ENCODE peak calls at places on chromosomes 4 and X, in four cellular contexts. One of them, this sample, is unnamed.

GRCh38 chr4:139841464-139842195 is 176.0 kb downstream of the MGST2 start:
- ATAC-seq in heart right ventricle: peak; percentile 22
- ATAC-seq in gastrocnemius medialis: no peak
- ATAC-seq in T-helper 17 cell: no peak
- ATAC-seq in this sample: no peak

GRCh38 chr4:118331352-118331751 is 21.5 kb downstream of the PRSS12 start:
- ATAC-seq in heart right ventricle: no peak
- ATAC-seq in gastrocnemius medialis: no peak
- ATAC-seq in T-helper 17 cell: no peak
- ATAC-seq in this sample: no peak

GRCh38 chrX:120015145-120016067 is 62.1 kb downstream of the RHOXF2B start:
- ATAC-seq in heart right ventricle: no peak
- ATAC-seq in gastrocnemius medialis: no peak
- ATAC-seq in T-helper 17 cell: peak; percentile 28
- ATAC-seq in this sample: peak; percentile 31

GRCh38 chr4:128847074-128847724 is 37.7 kb downstream of the JADE1 start:
- ATAC-seq in heart right ventricle: no peak
- ATAC-seq in gastrocnemius medialis: peak; percentile 37
- ATAC-seq in T-helper 17 cell: no peak
- ATAC-seq in this sample: no peak

GRCh38 chr4:146033149-146033548 is 94.5 kb upstream of the ZNF827 start:
- ATAC-seq in heart right ventricle: no peak
- ATAC-seq in gastrocnemius medialis: no peak
- ATAC-seq in T-helper 17 cell: no peak
- ATAC-seq in this sample: no peak

GRCh38 chr4:40251366-40251765 is 54.5 kb downstream of the RHOH start:
- ATAC-seq in heart right ventricle: no peak
- ATAC-seq in gastrocnemius medialis: no peak
- ATAC-seq in T-helper 17 cell: no peak
- ATAC-seq in this sample: no peak

GRCh38 chr4:186820371-186820990 is 96.8 kb upstream of the FAT1 start:
- ATAC-seq in heart right ventricle: no peak
- ATAC-seq in gastrocnemius medialis: no peak
- ATAC-seq in T-helper 17 cell: no peak
- ATAC-seq in this sample: no peak

GRCh38 chrX:40012800-40013682 is 84.7 kb downstream of the BCOR start:
- ATAC-seq in heart right ventricle: peak; percentile 72
- ATAC-seq in gastrocnemius medialis: peak; percentile 60
- ATAC-seq in T-helper 17 cell: peak; percentile 52
- ATAC-seq in this sample: peak; percentile 68

GRCh38 chr4:167000141-167000852 is 234.0 kb downstream of the SPOCK3 start:
- ATAC-seq in heart right ventricle: no peak
- ATAC-seq in gastrocnemius medialis: no peak
- ATAC-seq in T-helper 17 cell: no peak
- ATAC-seq in this sample: no peak

GRCh38 chrX:105876658-105877057 is 54.3 kb downstream of the NRK start:
- ATAC-seq in heart right ventricle: no peak
- ATAC-seq in gastrocnemius medialis: no peak
- ATAC-seq in T-helper 17 cell: no peak
- ATAC-seq in this sample: no peak

GRCh38 chrX:18377802-18378201 is 23.3 kb upstream of the SCML2 start:
- ATAC-seq in heart right ventricle: no peak
- ATAC-seq in gastrocnemius medialis: no peak
- ATAC-seq in T-helper 17 cell: peak; percentile 57
- ATAC-seq in this sample: peak; percentile 55

GRCh38 chr4:184861047-184861446 is 35.3 kb upstream of the ACSL1 start:
- ATAC-seq in heart right ventricle: no peak
- ATAC-seq in gastrocnemius medialis: no peak
- ATAC-seq in T-helper 17 cell: no peak
- ATAC-seq in this sample: no peak

GRCh38 chr4:109547394-109547793 is 12.7 kb upstream of the MCUB start:
- ATAC-seq in heart right ventricle: no peak
- ATAC-seq in gastrocnemius medialis: no peak
- ATAC-seq in T-helper 17 cell: no peak
- ATAC-seq in this sample: no peak

GRCh38 chr4:150722908-150723362 is 141.0 kb downstream of the MAB21L2 start:
- ATAC-seq in heart right ventricle: peak; percentile 99
- ATAC-seq in gastrocnemius medialis: peak; percentile 95
- ATAC-seq in T-helper 17 cell: no peak
- ATAC-seq in this sample: peak; percentile 89

GRCh38 chr4:40552536-40552935 is 77.1 kb downstream of the RBM47 start:
- ATAC-seq in heart right ventricle: no peak
- ATAC-seq in gastrocnemius medialis: no peak
- ATAC-seq in T-helper 17 cell: no peak
- ATAC-seq in this sample: no peak

GRCh38 chrX:40832723-40833122 is 97.4 kb upstream of the MED14 start:
- ATAC-seq in heart right ventricle: no peak
- ATAC-seq in gastrocnemius medialis: no peak
- ATAC-seq in T-helper 17 cell: no peak
- ATAC-seq in this sample: no peak

GRCh38 chr4:149441338-149441737 is 374.3 kb downstream of the IQCM start:
- ATAC-seq in heart right ventricle: no peak
- ATAC-seq in gastrocnemius medialis: no peak
- ATAC-seq in T-helper 17 cell: no peak
- ATAC-seq in this sample: no peak

GRCh38 chrX:107753186-107753585 is 22.4 kb downstream of the TSC22D3 start:
- ATAC-seq in heart right ventricle: peak; percentile 32
- ATAC-seq in gastrocnemius medialis: no peak
- ATAC-seq in T-helper 17 cell: no peak
- ATAC-seq in this sample: peak; percentile 33

GRCh38 chrX:102624105-102624504 is 24.8 kb downstream of the ARMCX5 start:
- ATAC-seq in heart right ventricle: peak; percentile 92
- ATAC-seq in gastrocnemius medialis: peak; percentile 24
- ATAC-seq in T-helper 17 cell: no peak
- ATAC-seq in this sample: no peak

GRCh38 chrX:18828832-18829404 is 121.5 kb downstream of the PPEF1 start:
- ATAC-seq in heart right ventricle: no peak
- ATAC-seq in gastrocnemius medialis: no peak
- ATAC-seq in T-helper 17 cell: no peak
- ATAC-seq in this sample: no peak

GRCh38 chrX:9133426-9133825 is 99.5 kb upstream of the FAM9B start:
- ATAC-seq in heart right ventricle: no peak
- ATAC-seq in gastrocnemius medialis: no peak
- ATAC-seq in T-helper 17 cell: no peak
- ATAC-seq in this sample: no peak

GRCh38 chr4:40379248-40379647 is 44.1 kb downstream of the CHRNA9 start:
- ATAC-seq in heart right ventricle: no peak
- ATAC-seq in gastrocnemius medialis: no peak
- ATAC-seq in T-helper 17 cell: no peak
- ATAC-seq in this sample: no peak

GRCh38 chr4:78638324-78639172 is 87.0 kb downstream of the ANXA3 start:
- ATAC-seq in heart right ventricle: no peak
- ATAC-seq in gastrocnemius medialis: no peak
- ATAC-seq in T-helper 17 cell: no peak
- ATAC-seq in this sample: no peak

GRCh38 chrX:10055430-10055829 is 88.3 kb downstream of the CLDN34 start:
- ATAC-seq in heart right ventricle: no peak
- ATAC-seq in gastrocnemius medialis: no peak
- ATAC-seq in T-helper 17 cell: no peak
- ATAC-seq in this sample: no peak

GRCh38 chr4:181860157-181860556 is 383.0 kb upstream of the TENM3 start:
- ATAC-seq in heart right ventricle: peak; percentile 73
- ATAC-seq in gastrocnemius medialis: no peak
- ATAC-seq in T-helper 17 cell: no peak
- ATAC-seq in this sample: no peak

GRCh38 chrX:72100824-72101351 is 30.8 kb downstream of the RTL5 start:
- ATAC-seq in heart right ventricle: peak; percentile 84
- ATAC-seq in gastrocnemius medialis: peak; percentile 44
- ATAC-seq in T-helper 17 cell: peak; percentile 67
- ATAC-seq in this sample: peak; percentile 57

DNA sequence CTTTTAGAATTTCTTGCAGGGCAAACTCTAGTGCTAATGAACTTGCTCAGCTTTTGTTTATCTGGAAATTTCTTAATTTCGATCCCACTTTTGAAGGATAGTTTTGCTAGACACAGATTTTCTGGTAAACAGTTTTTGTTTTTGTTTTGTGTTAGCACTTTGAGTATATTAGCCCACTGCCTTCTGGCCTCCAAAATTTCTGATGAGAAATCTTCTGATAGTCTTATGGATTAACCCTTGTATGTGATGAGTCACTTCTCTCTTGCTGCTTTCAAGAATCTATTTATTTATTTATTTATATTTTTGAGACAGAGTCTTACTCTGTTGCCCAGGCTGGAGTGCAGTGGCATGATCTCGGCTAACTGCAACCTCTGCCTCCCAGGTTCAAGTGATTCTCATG is 27.0 kb upstream of the GIMD1 start:
- ATAC-seq in heart right ventricle: no peak
- ATAC-seq in gastrocnemius medialis: no peak
- ATAC-seq in T-helper 17 cell: no peak
- ATAC-seq in this sample: no peak
- H3K9me3 ChIP-seq in heart right ventricle: peaks cover 62% of the 10 kb centered on the region
- H3K9me3 ChIP-seq in gastrocnemius medialis: no peaks in the 10 kb centered on the region
- H3K9me3 ChIP-seq in T-helper 17 cell: peaks cover 6% of the 10 kb centered on the region
- H3K9me3 ChIP-seq in this sample: peaks cover 39% of the 10 kb centered on the region

GRCh38 chr4:1998296-1998695 is 10.5 kb downstream of the NELFA start:
- ATAC-seq in heart right ventricle: no peak
- ATAC-seq in gastrocnemius medialis: no peak
- ATAC-seq in T-helper 17 cell: no peak
- ATAC-seq in this sample: no peak
- H3K9me3 ChIP-seq in heart right ventricle: peaks cover 34% of the 10 kb centered on the region
- H3K9me3 ChIP-seq in gastrocnemius medialis: no peaks in the 10 kb centered on the region
- H3K9me3 ChIP-seq in T-helper 17 cell: no peaks in the 10 kb centered on the region
- H3K9me3 ChIP-seq in this sample: no peaks in the 10 kb centered on the region

GRCh38 chr4:18297684-18298083 is 276.1 kb upstream of the LCORL start:
- ATAC-seq in heart right ventricle: no peak
- ATAC-seq in gastrocnemius medialis: no peak
- ATAC-seq in T-helper 17 cell: no peak
- ATAC-seq in this sample: no peak

GRCh38 chr4:18294846-18295245 is 273.3 kb upstream of the LCORL start:
- ATAC-seq in heart right ventricle: no peak
- ATAC-seq in gastrocnemius medialis: no peak
- ATAC-seq in T-helper 17 cell: no peak
- ATAC-seq in this sample: no peak

GRCh38 chr4:18291313-18291712 is 269.8 kb upstream of the LCORL start:
- ATAC-seq in heart right ventricle: no peak
- ATAC-seq in gastrocnemius medialis: no peak
- ATAC-seq in T-helper 17 cell: no peak
- ATAC-seq in this sample: no peak

GRCh38 chr4:18292411-18292810 is 270.9 kb upstream of the LCORL start:
- ATAC-seq in heart right ventricle: no peak
- ATAC-seq in gastrocnemius medialis: no peak
- ATAC-seq in T-helper 17 cell: no peak
- ATAC-seq in this sample: no peak

DNA sequence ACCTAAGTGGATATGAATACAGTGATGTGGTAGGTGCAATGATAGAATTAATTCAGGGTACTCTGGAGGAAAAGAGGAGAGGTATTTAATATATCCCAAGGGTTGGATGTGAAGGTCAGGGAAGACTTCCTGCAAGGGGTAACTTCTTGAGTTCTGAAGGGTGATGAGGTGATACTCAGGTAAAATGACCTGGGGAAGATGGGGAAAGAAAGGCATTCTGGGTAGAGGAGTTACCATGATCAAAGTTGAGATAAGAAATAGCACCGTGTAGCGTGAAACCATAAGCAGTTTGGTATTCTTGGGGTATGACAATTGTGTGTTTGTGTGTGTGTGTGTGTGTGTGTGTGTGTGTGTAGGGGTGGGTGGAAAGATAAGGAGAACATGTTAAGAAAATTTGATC is 270.4 kb upstream of the LCORL start:
- ATAC-seq in heart right ventricle: no peak
- ATAC-seq in gastrocnemius medialis: no peak
- ATAC-seq in T-helper 17 cell: no peak
- ATAC-seq in this sample: no peak
- H3K9me3 ChIP-seq in heart right ventricle: no peaks in the 10 kb centered on the region
- H3K9me3 ChIP-seq in gastrocnemius medialis: no peaks in the 10 kb centered on the region
- H3K9me3 ChIP-seq in T-helper 17 cell: no peaks in the 10 kb centered on the region
- H3K9me3 ChIP-seq in this sample: no peaks in the 10 kb centered on the region

DNA sequence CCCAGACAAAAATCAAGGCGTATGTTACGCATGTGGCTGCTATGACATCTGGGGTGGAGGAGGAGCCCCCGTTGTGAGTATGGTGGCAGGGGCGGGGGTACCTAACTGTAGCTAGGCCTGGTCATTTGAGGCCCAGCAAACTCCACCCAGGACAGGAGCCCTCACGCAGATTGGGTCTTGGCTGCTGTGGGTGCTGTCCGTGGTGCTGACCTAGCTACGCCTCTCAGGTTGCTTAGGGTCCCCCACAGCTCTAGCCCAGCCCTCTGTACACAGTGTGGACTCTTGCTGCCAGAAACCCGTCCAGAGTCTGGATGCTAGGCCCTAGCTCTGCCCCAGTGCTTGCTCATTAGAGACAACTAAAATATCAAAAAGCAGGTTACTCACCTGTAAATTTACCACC is 146.7 kb upstream of the PSAPL1 start:
- ATAC-seq in heart right ventricle: no peak
- ATAC-seq in gastrocnemius medialis: no peak
- ATAC-seq in T-helper 17 cell: no peak
- ATAC-seq in this sample: no peak
- H3K9me3 ChIP-seq in heart right ventricle: peaks cover 56% of the 10 kb centered on the region
- H3K9me3 ChIP-seq in gastrocnemius medialis: peaks cover 7% of the 10 kb centered on the region
- H3K9me3 ChIP-seq in T-helper 17 cell: peaks cover 5% of the 10 kb centered on the region
- H3K9me3 ChIP-seq in this sample: no peaks in the 10 kb centered on the region

GRCh38 chrX:64097891-64098290 is 107.6 kb downstream of the AMER1 start:
- ATAC-seq in heart right ventricle: no peak
- ATAC-seq in gastrocnemius medialis: no peak
- ATAC-seq in T-helper 17 cell: no peak
- ATAC-seq in this sample: no peak
- H3K9me3 ChIP-seq in heart right ventricle: no peaks in the 10 kb centered on the region
- H3K9me3 ChIP-seq in gastrocnemius medialis: no peaks in the 10 kb centered on the region
- H3K9me3 ChIP-seq in T-helper 17 cell: no peaks in the 10 kb centered on the region
- H3K9me3 ChIP-seq in this sample: no peaks in the 10 kb centered on the region

GRCh38 chr4:80986021-80986420 is 44.5 kb upstream of the BMP3 start:
- ATAC-seq in heart right ventricle: no peak
- ATAC-seq in gastrocnemius medialis: no peak
- ATAC-seq in T-helper 17 cell: no peak
- ATAC-seq in this sample: no peak
- H3K9me3 ChIP-seq in heart right ventricle: no peaks in the 10 kb centered on the region
- H3K9me3 ChIP-seq in gastrocnemius medialis: no peaks in the 10 kb centered on the region
- H3K9me3 ChIP-seq in T-helper 17 cell: no peaks in the 10 kb centered on the region
- H3K9me3 ChIP-seq in this sample: no peaks in the 10 kb centered on the region

DNA sequence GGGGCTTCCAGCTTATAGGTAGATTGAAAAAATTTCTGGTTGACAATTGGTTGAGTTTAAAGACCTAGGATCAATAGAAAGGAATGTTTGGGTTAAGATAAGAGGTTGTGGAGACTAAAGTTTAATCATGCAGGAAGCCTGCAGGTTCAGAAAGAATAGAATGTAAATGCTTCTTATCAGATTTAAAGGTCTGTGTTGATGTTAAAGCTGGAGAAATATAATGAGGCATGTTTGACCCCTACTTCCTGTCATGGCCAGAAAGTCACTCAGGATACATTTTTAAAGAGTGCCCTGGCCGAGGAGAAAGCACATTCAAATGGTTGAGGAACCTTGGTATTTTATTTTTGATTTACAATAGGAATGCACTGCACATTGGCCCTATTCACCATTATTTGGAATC is 3.9 kb upstream of the RRAGB start:
- ATAC-seq in heart right ventricle: no peak
- ATAC-seq in gastrocnemius medialis: no peak
- ATAC-seq in T-helper 17 cell: no peak
- ATAC-seq in this sample: no peak
- H3K9me3 ChIP-seq in heart right ventricle: peaks cover 12% of the 10 kb centered on the region
- H3K9me3 ChIP-seq in gastrocnemius medialis: no peaks in the 10 kb centered on the region
- H3K9me3 ChIP-seq in T-helper 17 cell: no peaks in the 10 kb centered on the region
- H3K9me3 ChIP-seq in this sample: no peaks in the 10 kb centered on the region